ENCODE peak calls at places on chromosomes 11 and 22, in six cellular contexts. One of them, this sample, is unnamed.

GRCh38 chr11:2563216-2564007 is 118.6 kb downstream of the KCNQ1 start:
- DNase-seq in transverse colon: no peak
- DNase-seq in body of pancreas: no peak
- DNase-seq in heart left ventricle: no peak
- DNase-seq in stomach: no peak
- DNase-seq in prostate gland: no peak
- DNase-seq in this sample: no peak

GRCh38 chr22:19057999-19058491 is 64.2 kb downstream of the DGCR2 start:
- DNase-seq in transverse colon: no peak
- DNase-seq in body of pancreas: peak; percentile 9
- DNase-seq in heart left ventricle: no peak
- DNase-seq in stomach: peak; percentile 17
- DNase-seq in prostate gland: no peak
- DNase-seq in this sample: no peak

GRCh38 chr22:40547729-40548143 is 88.8 kb downstream of the MRTFA start:
- DNase-seq in transverse colon: no peak
- DNase-seq in body of pancreas: no peak
- DNase-seq in heart left ventricle: no peak
- DNase-seq in stomach: no peak
- DNase-seq in prostate gland: no peak
- DNase-seq in this sample: no peak

GRCh38 chr11:102244681-102245409 is 72.4 kb upstream of the BIRC3 start:
- DNase-seq in transverse colon: no peak
- DNase-seq in body of pancreas: no peak
- DNase-seq in heart left ventricle: no peak
- DNase-seq in stomach: no peak
- DNase-seq in prostate gland: no peak
- DNase-seq in this sample: no peak

GRCh38 chr11:110173775-110174644 is 80.8 kb downstream of the ZC3H12C start:
- DNase-seq in transverse colon: peak; percentile 79
- DNase-seq in body of pancreas: peak; percentile 75
- DNase-seq in heart left ventricle: peak; percentile 60
- DNase-seq in stomach: peak; percentile 65
- DNase-seq in prostate gland: no peak
- DNase-seq in this sample: peak; percentile 90

GRCh38 chr22:30572840-30573593 is 1.4 kb downstream of the GAL3ST1 start:
- DNase-seq in transverse colon: peak; percentile 66
- DNase-seq in body of pancreas: no peak
- DNase-seq in heart left ventricle: no peak
- DNase-seq in stomach: no peak
- DNase-seq in prostate gland: no peak
- DNase-seq in this sample: no peak

GRCh38 chr11:96045622-96046456 is 121.9 kb upstream of the MTMR2 start:
- DNase-seq in transverse colon: no peak
- DNase-seq in body of pancreas: peak; percentile 34
- DNase-seq in heart left ventricle: peak; percentile 29
- DNase-seq in stomach: peak; percentile 42
- DNase-seq in prostate gland: peak; percentile 54
- DNase-seq in this sample: peak; percentile 33

GRCh38 chr22:26568207-26568706 is 21.7 kb downstream of the TPST2 start:
- DNase-seq in transverse colon: no peak
- DNase-seq in body of pancreas: no peak
- DNase-seq in heart left ventricle: no peak
- DNase-seq in stomach: no peak
- DNase-seq in prostate gland: peak; percentile 86
- DNase-seq in this sample: no peak

GRCh38 chr11:72712876-72713275 is 38.7 kb upstream of the PDE2A start:
- DNase-seq in transverse colon: no peak
- DNase-seq in body of pancreas: no peak
- DNase-seq in heart left ventricle: no peak
- DNase-seq in stomach: no peak
- DNase-seq in prostate gland: no peak
- DNase-seq in this sample: no peak

GRCh38 chr22:46638601-46639431 is 18.6 kb downstream of the GRAMD4 start:
- DNase-seq in transverse colon: no peak
- DNase-seq in body of pancreas: peak; percentile 57
- DNase-seq in heart left ventricle: no peak
- DNase-seq in stomach: peak; percentile 65
- DNase-seq in prostate gland: no peak
- DNase-seq in this sample: no peak

GRCh38 chr22:46649176-46650077 is 29.2 kb downstream of the GRAMD4 start:
- DNase-seq in transverse colon: no peak
- DNase-seq in body of pancreas: no peak
- DNase-seq in heart left ventricle: peak; percentile 72
- DNase-seq in stomach: peak; percentile 39
- DNase-seq in prostate gland: peak; percentile 81
- DNase-seq in this sample: no peak

GRCh38 chr22:44330188-44330726 is 17.5 kb upstream of the SHISAL1 start:
- DNase-seq in transverse colon: no peak
- DNase-seq in body of pancreas: no peak
- DNase-seq in heart left ventricle: no peak
- DNase-seq in stomach: no peak
- DNase-seq in prostate gland: no peak
- DNase-seq in this sample: no peak

GRCh38 chr11:116540019-116540418 is 232.8 kb downstream of the BUD13 start:
- DNase-seq in transverse colon: no peak
- DNase-seq in body of pancreas: no peak
- DNase-seq in heart left ventricle: no peak
- DNase-seq in stomach: no peak
- DNase-seq in prostate gland: no peak
- DNase-seq in this sample: no peak

GRCh38 chr11:111561306-111561705 is 20.8 kb downstream of the LAYN start:
- DNase-seq in transverse colon: no peak
- DNase-seq in body of pancreas: no peak
- DNase-seq in heart left ventricle: no peak
- DNase-seq in stomach: no peak
- DNase-seq in prostate gland: no peak
- DNase-seq in this sample: no peak

GRCh38 chr11:26936109-26936508 is 57.8 kb upstream of the FIBIN start:
- DNase-seq in transverse colon: no peak
- DNase-seq in body of pancreas: no peak
- DNase-seq in heart left ventricle: no peak
- DNase-seq in stomach: no peak
- DNase-seq in prostate gland: no peak
- DNase-seq in this sample: no peak

GRCh38 chr11:46286789-46287188 is 9.3 kb downstream of the CREB3L1 start:
- DNase-seq in transverse colon: no peak
- DNase-seq in body of pancreas: no peak
- DNase-seq in heart left ventricle: no peak
- DNase-seq in stomach: no peak
- DNase-seq in prostate gland: no peak
- DNase-seq in this sample: no peak

GRCh38 chr11:11215058-11215815 is 137.8 kb downstream of the CSNK2A3 start:
- DNase-seq in transverse colon: no peak
- DNase-seq in body of pancreas: no peak
- DNase-seq in heart left ventricle: no peak
- DNase-seq in stomach: no peak
- DNase-seq in prostate gland: no peak
- DNase-seq in this sample: no peak

GRCh38 chr11:32137263-32137662 is 46.4 kb downstream of the RCN1 start:
- DNase-seq in transverse colon: no peak
- DNase-seq in body of pancreas: no peak
- DNase-seq in heart left ventricle: no peak
- DNase-seq in stomach: no peak
- DNase-seq in prostate gland: no peak
- DNase-seq in this sample: no peak

GRCh38 chr22:49689255-49689770 is 138.4 kb downstream of the BRD1 start:
- DNase-seq in transverse colon: no peak
- DNase-seq in body of pancreas: no peak
- DNase-seq in heart left ventricle: no peak
- DNase-seq in stomach: no peak
- DNase-seq in prostate gland: no peak
- DNase-seq in this sample: no peak

GRCh38 chr22:41914611-41915034 is 251 bp downstream of the SHISA8 start:
- DNase-seq in transverse colon: no peak
- DNase-seq in body of pancreas: no peak
- DNase-seq in heart left ventricle: no peak
- DNase-seq in stomach: no peak
- DNase-seq in prostate gland: no peak
- DNase-seq in this sample: no peak

GRCh38 chr11:73866586-73866996 is 10.1 kb downstream of the COA4 start:
- DNase-seq in transverse colon: peak; percentile 21
- DNase-seq in body of pancreas: no peak
- DNase-seq in heart left ventricle: no peak
- DNase-seq in stomach: no peak
- DNase-seq in prostate gland: no peak
- DNase-seq in this sample: no peak

GRCh38 chr22:36430863-36431262 is 43.1 kb upstream of the MYH9 start:
- DNase-seq in transverse colon: no peak
- DNase-seq in body of pancreas: no peak
- DNase-seq in heart left ventricle: no peak
- DNase-seq in stomach: no peak
- DNase-seq in prostate gland: no peak
- DNase-seq in this sample: no peak

GRCh38 chr11:90113541-90113940 is 20.9 kb upstream of the NAALAD2 start:
- DNase-seq in transverse colon: no peak
- DNase-seq in body of pancreas: no peak
- DNase-seq in heart left ventricle: no peak
- DNase-seq in stomach: no peak
- DNase-seq in prostate gland: no peak
- DNase-seq in this sample: no peak

GRCh38 chr22:49826603-49827306 is 918 bp downstream of the BRD1 start:
- DNase-seq in transverse colon: peak; percentile 47
- DNase-seq in body of pancreas: peak; percentile 58
- DNase-seq in heart left ventricle: peak; percentile 62
- DNase-seq in stomach: peak; percentile 66
- DNase-seq in prostate gland: peak; percentile 33
- DNase-seq in this sample: peak; percentile 91

DNA sequence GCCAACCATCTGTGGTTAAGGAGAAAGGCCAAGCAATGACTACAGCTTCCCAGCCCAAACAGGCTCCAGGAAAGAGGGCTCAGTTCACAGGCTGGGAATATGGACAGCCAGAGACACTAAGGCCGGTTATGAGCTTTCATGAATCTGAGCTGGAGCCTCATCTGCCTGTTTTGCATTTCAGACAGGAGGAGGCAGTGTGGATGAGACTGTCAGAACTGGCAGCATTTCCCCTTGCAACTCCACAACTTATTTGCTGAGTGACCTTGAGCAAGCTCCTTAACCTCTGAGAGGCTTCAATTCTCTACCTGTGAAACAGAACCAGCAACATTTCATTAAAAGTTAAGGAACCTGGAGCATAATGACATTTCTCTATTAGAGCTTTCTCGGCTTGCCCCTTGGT is 264.0 kb downstream of the ETS1 start:
- DNase-seq in transverse colon: peak; percentile 40
- DNase-seq in body of pancreas: no peak
- DNase-seq in heart left ventricle: no peak
- DNase-seq in stomach: no peak
- DNase-seq in prostate gland: no peak
- DNase-seq in this sample: no peak
- TF ChIP-seq CTCF in transverse colon: peak; percentile 25
- TF ChIP-seq CTCF in body of pancreas: no peak
- TF ChIP-seq CTCF in heart left ventricle: peak; percentile 35
- TF ChIP-seq CTCF in stomach: no peak
- TF ChIP-seq CTCF in prostate gland: no peak
- TF ChIP-seq CTCF in this sample: no peak

DNA sequence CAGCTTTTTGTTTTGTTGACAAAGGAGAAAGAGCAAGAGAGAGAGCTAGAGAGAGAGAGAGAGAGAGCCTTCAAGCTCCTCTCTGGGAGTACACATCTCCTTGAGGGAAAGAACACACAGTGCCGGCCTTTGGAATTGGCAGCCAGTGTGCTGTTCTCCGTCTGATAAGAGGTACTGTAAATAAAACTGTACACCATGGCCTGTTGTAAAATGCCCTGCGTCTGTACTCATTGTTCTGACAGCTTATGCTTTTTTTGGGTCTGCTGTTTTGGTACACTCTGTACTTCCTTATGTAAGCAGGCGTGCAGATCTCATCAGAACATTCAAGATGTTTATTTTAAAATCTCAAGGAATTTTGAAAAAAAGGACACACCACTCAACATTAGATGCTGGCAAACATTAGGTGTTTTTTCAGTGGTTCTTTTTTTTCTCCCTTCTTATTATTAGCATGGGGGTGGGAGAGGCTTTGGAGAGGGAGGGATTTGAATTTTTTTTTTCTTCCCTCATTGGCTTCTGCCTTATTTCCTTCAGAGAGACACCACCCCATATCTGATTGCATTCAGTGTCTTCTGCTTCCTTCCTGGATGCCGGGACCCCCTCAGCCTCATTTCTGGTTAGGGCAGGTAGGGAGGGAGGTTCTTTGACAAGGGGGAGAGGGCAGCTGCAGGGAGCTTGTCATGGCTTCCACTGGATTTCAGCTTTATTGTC is 116.8 kb upstream of the NNMT start:
- DNase-seq in transverse colon: peak; percentile 87
- DNase-seq in body of pancreas: peak; percentile 88
- DNase-seq in heart left ventricle: peak; percentile 75
- DNase-seq in stomach: peak; percentile 89
- DNase-seq in prostate gland: peak; percentile 96
- DNase-seq in this sample: peak; percentile 94
- TF ChIP-seq POLR2A in transverse colon: peak; percentile 53
- TF ChIP-seq POLR2A in body of pancreas: peak; percentile 49
- TF ChIP-seq POLR2A in heart left ventricle: peak; percentile 51
- TF ChIP-seq POLR2A in stomach: no peak
- TF ChIP-seq POLR2A in prostate gland: peak; percentile 44
- TF ChIP-seq POLR2A in this sample: no peak

DNA sequence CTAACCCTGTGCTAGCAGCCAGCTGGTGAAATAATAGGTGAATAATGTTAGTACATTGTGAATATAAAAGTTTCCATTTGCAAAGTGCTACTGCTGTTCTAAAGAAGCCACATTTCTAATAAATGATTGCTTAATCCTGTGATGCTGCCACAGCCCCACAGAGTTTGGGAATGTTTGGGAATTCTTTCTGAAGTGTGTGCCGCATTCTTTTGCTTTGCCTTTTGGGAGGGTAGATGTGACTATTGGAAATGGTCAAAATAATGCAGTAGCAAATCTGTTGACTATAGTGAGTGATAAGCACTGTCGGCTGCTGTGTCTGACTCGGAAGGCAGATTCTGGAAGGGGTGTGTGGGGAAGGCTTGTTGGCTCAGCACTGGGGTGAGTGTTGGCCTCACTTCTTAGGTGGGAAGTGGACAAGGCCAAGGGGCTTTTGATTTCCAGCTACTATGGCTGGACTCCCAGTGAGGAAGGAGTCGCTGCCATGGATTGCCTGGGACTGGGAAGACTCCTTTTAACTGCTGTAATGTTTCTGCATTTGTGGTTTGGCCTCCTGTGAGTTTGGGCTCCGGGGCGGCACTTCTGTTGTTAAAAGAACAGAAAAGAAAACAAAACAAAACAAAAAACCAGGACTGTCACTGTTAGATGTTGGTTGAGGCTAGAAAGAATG is 20.0 kb downstream of the ZBTB16 start:
- DNase-seq in transverse colon: no peak
- DNase-seq in body of pancreas: peak; percentile 13
- DNase-seq in heart left ventricle: peak; percentile 47
- DNase-seq in stomach: no peak
- DNase-seq in prostate gland: no peak
- DNase-seq in this sample: no peak
- H3K4me3 ChIP-seq in transverse colon: no peak overlapping the region
- H3K4me3 ChIP-seq in body of pancreas: no peak overlapping the region
- H3K4me3 ChIP-seq in heart left ventricle: peak overlapping the region; percentile 2
- H3K4me3 ChIP-seq in stomach: peak overlapping the region; percentile 9
- H3K4me3 ChIP-seq in prostate gland: no peak overlapping the region
- H3K4me3 ChIP-seq in this sample: no peak overlapping the region

DNA sequence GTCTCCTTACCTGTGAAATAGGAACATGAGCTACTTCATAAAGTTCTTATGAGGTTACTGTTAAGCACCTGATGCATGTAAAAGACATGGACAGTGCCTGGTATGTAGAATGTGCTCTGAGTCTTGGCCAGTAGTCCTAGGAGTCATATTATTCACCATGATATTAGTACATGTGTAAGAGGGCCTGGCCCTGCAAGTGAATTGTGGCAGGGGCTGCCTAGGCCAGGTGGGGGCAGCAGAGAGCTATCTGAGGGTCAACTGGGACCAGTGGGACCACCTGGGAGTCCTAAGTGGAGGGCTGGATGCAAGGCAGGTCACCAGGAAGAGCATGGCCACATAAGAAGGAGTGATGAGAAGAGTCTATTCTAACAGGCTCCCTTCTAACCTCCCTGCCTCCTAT is 529.5 kb downstream of the SOX6 start:
- DNase-seq in transverse colon: peak; percentile 32
- DNase-seq in body of pancreas: peak; percentile 32
- DNase-seq in heart left ventricle: no peak
- DNase-seq in stomach: no peak
- DNase-seq in prostate gland: no peak
- DNase-seq in this sample: no peak
- TF ChIP-seq CTCF in transverse colon: peak; percentile 47
- TF ChIP-seq CTCF in body of pancreas: no peak
- TF ChIP-seq CTCF in heart left ventricle: peak; percentile 69
- TF ChIP-seq CTCF in stomach: peak; percentile 27
- TF ChIP-seq CTCF in prostate gland: peak; percentile 34
- TF ChIP-seq CTCF in this sample: no peak